ENCODE peak calls at places on chromosomes 13 and 19, in seven cellular contexts. G is SK-N-SH treated with all-trans-retinoic acid at 6 μM for 48 hours; W is stimulated activated naive CD8-positive, alpha-beta T cell treated with anti-CD3 and anti-CD28 coated beads, Interleukin-15, Interleukin-2, amounts not matched to agents 100 U/mL and 50 U/mL, for 24 hours; H is A549; T is activated naive CD4-positive, alpha-beta T cell treated with anti-CD3 and anti-CD28 coated beads, Interleukin-2, amount 50 U/mL, for 72 hours; P is heart right ventricle; L is right lobe of liver. Q is an unnamed sample.
A peak's percentile ranks its signal among the peaks of the same experiment; 100 is the strongest.

GRCh38 chr13:46575321-46575721 is 22.4 kb downstream of the LRCH1 start:
- ATAC-seq in H (peak; percentile 41), P (no peak), L (no peak), T (peak; percentile 23), G (peak; percentile 11), W (no peak), Q (no peak)

GRCh38 chr19:5141926-5142724 is 173.2 kb downstream of the KDM4B start:
- ATAC-seq in L (no peak), G (no peak), W (no peak), T (no peak), H (no peak), P (no peak), Q (no peak)

GRCh38 chr19:44822670-44823372 is 13.9 kb downstream of the BCAM start:
- ATAC-seq in P (no peak), L (no peak), T (no peak), H (peak; percentile 35), W (no peak), G (no peak), Q (no peak)

GRCh38 chr13:24624801-24625231 is 55.4 kb upstream of the ATP12A start:
- ATAC-seq in H (no peak), L (no peak), P (peak; percentile 30), G (no peak), W (no peak), T (no peak), Q (no peak)

GRCh38 chr19:19106061-19106551 is 32.2 kb downstream of the TMEM161A start:
- ATAC-seq in T (no peak), P (peak; percentile 31), G (no peak), H (no peak), W (no peak), L (no peak), Q (no peak)

GRCh38 chr19:47417746-47418594 is 1.4 kb downstream of the MEIS3 start:
- ATAC-seq in H (no peak), L (no peak), G (no peak), T (no peak), P (no peak), W (no peak), Q (no peak)

GRCh38 chr19:29128203-29128602 is 84.7 kb downstream of the UQCRFS1 start:
- ATAC-seq in L (no peak), W (no peak), P (no peak), H (no peak), G (no peak), T (no peak), Q (no peak)

GRCh38 chr19:46745030-46745429 is 827 bp upstream of the FKRP start:
- ATAC-seq in P (peak; percentile 23), G (peak; percentile 30), L (no peak), T (no peak), W (no peak), H (peak; percentile 13), Q (no peak)

GRCh38 chr19:8335343-8336071 is 7.6 kb downstream of the KANK3 start:
- ATAC-seq in G (no peak), L (no peak), T (peak; percentile 61), P (no peak), W (peak; percentile 49), H (peak; percentile 72), Q (peak; percentile 63)

GRCh38 chr19:2320057-2320456 is 8.3 kb downstream of the LSM7 start:
- ATAC-seq in G (no peak), L (no peak), W (no peak), P (no peak), H (no peak), T (no peak), Q (no peak)

GRCh38 chr19:6530385-6531162 is at the start of gene TNFSF9:
- ATAC-seq in T (peak; percentile 79), G (peak; percentile 88), P (peak; percentile 92), L (peak; percentile 98), W (peak; percentile 83), H (peak; percentile 86), Q (peak; percentile 87)

GRCh38 chr13:22717036-22717435 is 463.7 kb upstream of the SGCG start:
- ATAC-seq in W (no peak), G (no peak), L (no peak), P (no peak), H (no peak), T (no peak), Q (no peak)

GRCh38 chr19:57338798-57339378 is 12.2 kb upstream of the ZNF304 start:
- ATAC-seq in H (no peak), P (peak; percentile 95), L (no peak), W (no peak), T (no peak), G (no peak), Q (no peak)

GRCh38 chr19:54573330-54573872 is at the start of gene LILRA2:
- ATAC-seq in T (no peak), L (peak; percentile 65), P (no peak), W (no peak), G (no peak), H (peak; percentile 54), Q (no peak)

GRCh38 chr13:30047154-30047874 is 196.9 kb upstream of the UBL3 start:
- ATAC-seq in H (no peak), P (no peak), L (peak; percentile 93), G (no peak), W (peak; percentile 83), T (no peak), Q (peak; percentile 61)

GRCh38 chr19:38703509-38703908 is 40.8 kb downstream of the CAPN12 start:
- ATAC-seq in P (no peak), H (no peak), G (no peak), L (no peak), W (no peak), T (no peak), Q (no peak)

GRCh38 chr13:114005206-114005720 is 31.4 kb upstream of the C13orf46 start:
- ATAC-seq in G (no peak), H (no peak), L (peak; percentile 14), P (no peak), W (no peak), T (no peak), Q (no peak)

GRCh38 chr13:106701810-106702341 is 133.9 kb upstream of the ARGLU1 start:
- ATAC-seq in L (peak; percentile 83), W (no peak), G (no peak), T (no peak), P (peak; percentile 93), H (no peak), Q (no peak)

GRCh38 chr13:88384542-88384941 is 713.4 kb downstream of the SLITRK5 start:
- ATAC-seq in T (no peak), G (no peak), H (no peak), L (no peak), W (no peak), P (no peak), Q (no peak)

GRCh38 chr13:45198041-45198440 is 2.8 kb downstream of the KCTD4 start:
- ATAC-seq in G (no peak), T (no peak), L (peak; percentile 21), W (no peak), P (no peak), H (no peak), Q (no peak)

GRCh38 chr19:46635920-46636761 is at the start of gene GNG8:
- ATAC-seq in H (no peak), L (no peak), W (peak; percentile 3), T (no peak), G (no peak), P (no peak), Q (no peak)

GRCh38 chr19:1262687-1263123 is 6.4 kb upstream of the CIRBP start:
- ATAC-seq in W (no peak), H (no peak), T (no peak), P (no peak), L (no peak), G (no peak), Q (no peak)

GRCh38 chr19:11268783-11269267 is 6.5 kb upstream of the DOCK6 start:
- ATAC-seq in L (peak; percentile 70), W (no peak), P (peak; percentile 88), H (no peak), T (no peak), G (peak; percentile 80), Q (no peak)

GRCh38 chr13:21435710-21436151 is 23.4 kb downstream of the ZDHHC20 start:
- ATAC-seq in G (peak; percentile 64), W (peak; percentile 91), T (peak; percentile 87), H (peak; percentile 51), P (peak; percentile 100), L (peak; percentile 89), Q (peak; percentile 95)

GRCh38 chr13:80039000-80039399 is 301.9 kb downstream of the SPRY2 start:
- ATAC-seq in G (no peak), P (no peak), H (no peak), W (no peak), T (no peak), L (no peak), Q (no peak)

GRCh38 chr19:35797663-35798062 is 15.0 kb downstream of the PRODH2 start:
- ATAC-seq in G (no peak), L (peak; percentile 81), P (no peak), T (peak; percentile 48), H (peak; percentile 16), W (peak; percentile 30), Q (peak; percentile 38)

GRCh38 chr13:101640797-101641400 is 188.4 kb downstream of the ITGBL1 start:
- ATAC-seq in L (no peak), T (no peak), W (no peak), H (peak; percentile 64), P (no peak), G (peak; percentile 93), Q (no peak)

GRCh38 chr19:15187026-15188007 is 13.5 kb downstream of the NOTCH3 start:
- ATAC-seq in H (peak; percentile 72), T (peak; percentile 43), P (peak; percentile 42), L (no peak), G (peak; percentile 68), W (no peak), Q (no peak)